ENCODE peak calls at places on chromosomes 16 and 17, in five cellular contexts. N is transverse colon, V is stomach, E is esophagus muscularis mucosa, G is HepG2. O is an unnamed sample.
A peak's percentile ranks its signal among the peaks of the same experiment; 100 is the strongest.

GRCh38 chr17:76805319-76805718 is 62.9 kb upstream of the MGAT5B start:
- DNase-seq in E (no peak), G (no peak), V (no peak), N (no peak), O (no peak)

GRCh38 chr17:79339311-79339710 is 264.7 kb downstream of the ENGASE start:
- DNase-seq in G (no peak), E (no peak), V (no peak), N (no peak), O (no peak)

GRCh38 chr16:65422934-65423333 is 301.1 kb upstream of the CDH11 start:
- DNase-seq in V (no peak), E (no peak), G (no peak), N (no peak), O (no peak)

GRCh38 chr16:2786061-2786825 is 1.1 kb downstream of the PRSS33 start:
- DNase-seq in E (no peak), G (no peak), V (no peak), N (no peak), O (no peak)

GRCh38 chr16:77679901-77680300 is 42.4 kb upstream of the NUDT7 start:
- DNase-seq in N (no peak), E (no peak), G (no peak), V (no peak), O (no peak)

GRCh38 chr17:68937890-68938514 is 17.2 kb downstream of the ABCA8 start:
- DNase-seq in E (no peak), V (no peak), N (no peak), G (peak; percentile 82), O (no peak)

GRCh38 chr17:73628642-73629552 is 15.3 kb downstream of the SDK2 start:
- DNase-seq in N (no peak), E (no peak), G (no peak), V (no peak), O (no peak)

GRCh38 chr17:77308768-77309726 is 168.3 kb downstream of the SEC14L1 start:
- DNase-seq in N (no peak), G (no peak), E (no peak), V (no peak), O (peak; percentile 43)

GRCh38 chr17:17780941-17781590 is 55.7 kb downstream of the SREBF1 start:
- DNase-seq in G (no peak), N (peak; percentile 16), E (no peak), V (peak; percentile 52), O (no peak)

GRCh38 chr16:78785218-78785617 is 685.8 kb downstream of the WWOX start:
- DNase-seq in G (no peak), E (no peak), N (no peak), V (no peak), O (no peak)

GRCh38 chr16:86019446-86020047 is 120.6 kb downstream of the IRF8 start:
- DNase-seq in V (no peak), G (no peak), E (no peak), N (no peak), O (no peak)

GRCh38 chr16:84700518-84701277 is 898 bp downstream of the USP10 start:
- DNase-seq in G (no peak), E (no peak), V (no peak), N (peak; percentile 44), O (no peak)

GRCh38 chr17:62781826-62782225 is 26.3 kb downstream of the MARCHF10 start:
- DNase-seq in N (no peak), E (no peak), G (peak; percentile 20), V (no peak), O (no peak)

GRCh38 chr17:30219315-30219714 is 16.2 kb downstream of the SLC6A4 start:
- DNase-seq in E (no peak), G (no peak), V (no peak), N (no peak), O (no peak)

GRCh38 chr17:7552621-7553051 is 3.8 kb downstream of the TNFSF12 start:
- DNase-seq in V (no peak), E (no peak), G (no peak), N (peak; percentile 30), O (peak; percentile 40)

GRCh38 chr17:57956311-57957119 is 1.3 kb upstream of the CUEDC1 start:
- DNase-seq in E (no peak), N (no peak), G (no peak), V (peak; percentile 20), O (no peak)

GRCh38 chr16:30458561-30459394 is 13.1 kb upstream of the SEPHS2 start:
- DNase-seq in V (peak; percentile 52), G (peak; percentile 63), E (peak; percentile 92), N (peak; percentile 68), O (peak; percentile 47)

GRCh38 chr16:57735755-57736418 is at the start of gene KATNB1:
- DNase-seq in N (no peak), G (no peak), V (no peak), E (no peak), O (no peak)

GRCh38 chr17:37547986-37548385 is 58.3 kb downstream of the DUSP14 start:
- DNase-seq in V (no peak), E (no peak), G (no peak), N (no peak), O (no peak)

GRCh38 chr17:77869665-77870132 is 88.8 kb upstream of the TNRC6C start:
- DNase-seq in V (peak; percentile 30), E (no peak), G (no peak), N (peak; percentile 51), O (peak; percentile 57)

GRCh38 chr17:31371511-31372097 is 19.9 kb upstream of the RAB11FIP4 start:
- DNase-seq in V (no peak), G (no peak), E (no peak), N (no peak), O (no peak)

GRCh38 chr17:62720126-62720850 is 87.8 kb downstream of the MARCHF10 start:
- DNase-seq in N (no peak), V (no peak), E (no peak), G (peak; percentile 36), O (no peak)

GRCh38 chr17:45825792-45826191 is 18.9 kb upstream of the SPPL2C start:
- DNase-seq in N (no peak), G (no peak), V (no peak), E (no peak), O (no peak)

GRCh38 chr16:18582902-18583301 is 21.0 kb upstream of the NOMO2 start:
- DNase-seq in E (peak; percentile 14), V (no peak), N (no peak), G (no peak), O (no peak)

GRCh38 chr17:52233632-52234031 is 75.1 kb upstream of the CA10 start:
- DNase-seq in G (no peak), N (no peak), E (no peak), V (peak; percentile 51), O (no peak)

GRCh38 chr16:78957328-78958100 is 643.0 kb downstream of the MAF start:
- DNase-seq in N (no peak), E (no peak), V (no peak), G (no peak), O (no peak)

GRCh38 chr16:57094911-57095310 is 2.5 kb downstream of the CPNE2 start:
- DNase-seq in V (no peak), G (no peak), N (no peak), E (no peak), O (no peak)

DNA sequence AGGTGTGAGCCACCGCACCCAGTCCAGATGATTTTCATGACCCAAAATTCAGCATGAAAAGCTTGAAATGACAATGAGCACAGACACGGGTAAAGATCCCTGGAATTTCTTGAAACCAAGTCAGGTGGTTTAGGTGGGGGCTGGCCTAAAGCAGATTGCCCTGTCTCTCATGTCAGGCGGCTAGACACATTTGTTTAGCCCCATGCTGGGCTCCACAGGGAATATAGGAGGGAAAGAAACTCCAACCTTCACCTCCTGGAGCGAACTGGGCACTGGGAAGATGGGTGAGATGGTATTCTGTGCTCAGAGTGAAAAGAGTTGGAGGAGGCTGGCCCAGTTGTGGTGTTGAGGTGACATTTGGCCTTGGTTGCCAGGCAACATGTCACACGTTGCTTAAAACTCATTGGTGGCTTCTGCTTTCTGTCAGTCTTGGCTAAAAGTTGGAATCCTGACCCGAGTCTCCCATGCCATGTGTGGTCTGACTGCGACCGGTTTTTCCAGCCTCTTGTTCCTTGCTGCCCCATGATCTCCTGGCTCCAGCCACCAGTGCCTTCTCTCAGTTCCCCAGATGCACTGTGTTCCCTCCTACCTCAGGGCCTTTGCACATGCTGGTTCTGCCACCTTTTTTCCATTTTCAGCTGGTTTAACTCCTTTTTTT is 113.7 kb downstream of the ABCC6 start:
- DNase-seq in N (no peak), V (no peak), E (no peak), G (no peak), O (no peak)
- TF ChIP-seq EP300 in N (no peak), V (no peak), E (no peak), G (no peak), O (no peak)

DNA sequence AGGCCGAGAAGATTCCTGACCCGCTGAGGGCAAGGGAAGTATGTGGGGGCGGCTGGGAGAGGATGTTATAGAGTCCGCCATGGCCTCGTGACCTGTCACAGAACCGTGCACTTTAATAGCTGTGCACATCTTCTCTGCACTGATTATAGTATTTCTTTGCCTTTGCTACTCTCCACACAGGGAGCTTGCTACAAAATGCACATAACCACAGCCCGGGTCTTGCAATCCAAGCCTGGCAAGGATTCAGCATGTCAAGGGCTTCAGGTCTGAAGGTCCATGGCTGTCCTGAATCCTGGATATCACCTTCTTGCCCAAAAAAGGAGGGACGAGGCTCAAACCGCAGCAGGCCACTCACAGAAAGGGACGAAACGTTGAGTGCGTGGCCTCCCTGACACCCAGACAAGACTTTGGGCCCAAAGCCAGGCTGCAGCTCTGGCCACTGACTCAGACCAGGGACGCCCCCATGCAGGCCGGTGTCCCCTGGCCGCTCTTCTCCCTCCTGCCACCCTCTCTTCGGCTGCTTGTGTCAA is 43.7 kb downstream of the USP22 start:
- DNase-seq in G (no peak), E (no peak), N (no peak), V (no peak), O (no peak)
- TF ChIP-seq POLR2AphosphoS5 in G (peak; percentile 31), E (no peak), N (peak; percentile 25), V (no peak), O (no peak)

GRCh38 chr16:5003211-5003610 is 30.5 kb downstream of the NAGPA start:
- DNase-seq in V (no peak), N (no peak), E (no peak), G (no peak), O (no peak)
- TF ChIP-seq CTCF in V (no peak), N (no peak), E (no peak), G (no peak), O (no peak)

GRCh38 chr16:88067530-88068411 is 116.5 kb downstream of the BANP start:
- DNase-seq in V (no peak), E (no peak), G (no peak), N (no peak), O (no peak)

GRCh38 chr16:88070341-88070740 is 119.1 kb downstream of the BANP start:
- DNase-seq in E (no peak), N (no peak), G (no peak), V (no peak), O (no peak)

GRCh38 chr16:88070989-88071625 is 119.9 kb downstream of the BANP start:
- DNase-seq in N (no peak), G (no peak), E (no peak), V (no peak), O (no peak)

GRCh38 chr16:88068476-88069396 is 117.5 kb downstream of the BANP start:
- DNase-seq in V (no peak), G (no peak), E (no peak), N (no peak), O (no peak)

GRCh38 chr16:88069397-88070168 is 118.3 kb downstream of the BANP start:
- DNase-seq in E (no peak), G (no peak), N (peak; percentile 83), V (peak; percentile 45), O (no peak)
- TF ChIP-seq EP300 in E (no peak), G (no peak), N (no peak), V (no peak), O (no peak)

GRCh38 chr17:40536731-40537171 is 28.5 kb downstream of the CCR7 start:
- DNase-seq in V (no peak), G (no peak), N (no peak), E (no peak), O (peak; percentile 61)
- TF ChIP-seq POLR2AphosphoS5 in V (peak; percentile 46), G (no peak), N (peak; percentile 9), E (no peak), O (peak; percentile 85)

O was measured in upper lobe of left lung.